ENCODE peak calls at places on chromosomes 2 and 18, in five cellular contexts. Y is mesendoderm; I is activated effector memory CD4-positive, alpha-beta T cell treated with Interleukin-2 at 50 U/mL for 16 hours; S is NCI-H2081; R is HS-5. W is an unnamed sample.

GRCh38 chr18:21191596-21192307 is 50.3 kb upstream of the GREB1L start:
- DNase-seq in Y (peak), I (no peak), S (peak), R (peak), W (peak)

GRCh38 chr2:30959653-30960052 is 152.4 kb upstream of the CAPN13 start:
- DNase-seq in Y (no peak), I (no peak), S (no peak), R (no peak), W (no peak)

GRCh38 chr2:157182834-157183396 is 74.6 kb upstream of the GALNT5 start:
- DNase-seq in Y (peak), I (no peak), S (peak), R (peak), W (no peak)

GRCh38 chr2:85888020-85888744 is 608 bp downstream of the ST3GAL5 start:
- DNase-seq in Y (peak), I (peak), S (no peak), R (no peak), W (peak)

GRCh38 chr2:80091237-80091636 is 213.3 kb downstream of the LRRTM1 start:
- DNase-seq in Y (no peak), I (no peak), S (no peak), R (no peak), W (no peak)

GRCh38 chr2:98908909-98909308 is 27.1 kb downstream of the CRACDL start:
- DNase-seq in Y (no peak), I (no peak), S (no peak), R (no peak), W (no peak)

GRCh38 chr2:193907561-193907960 is 1712.8 kb upstream of the TMEFF2 start:
- DNase-seq in Y (no peak), I (no peak), S (no peak), R (no peak), W (no peak)

GRCh38 chr2:12434609-12435008 is 282.1 kb upstream of the TRIB2 start:
- DNase-seq in Y (peak), I (no peak), S (no peak), R (no peak), W (no peak)

GRCh38 chr18:25233582-25234362 is 118.2 kb downstream of the ZNF521 start:
- DNase-seq in Y (peak), I (no peak), S (no peak), R (no peak), W (no peak)

GRCh38 chr2:152581360-152581759 is 135.9 kb downstream of the PRPF40A start:
- DNase-seq in Y (no peak), I (no peak), S (no peak), R (no peak), W (peak)

GRCh38 chr18:26901020-26901419 is 35.5 kb upstream of the AQP4 start:
- DNase-seq in Y (no peak), I (no peak), S (no peak), R (no peak), W (no peak)

GRCh38 chr2:111250448-111251030 is 129.8 kb downstream of the BCL2L11 start:
- DNase-seq in Y (no peak), I (no peak), S (no peak), R (no peak), W (no peak)

GRCh38 chr2:69937968-69938367 is 23.1 kb downstream of the MXD1 start:
- DNase-seq in Y (no peak), I (no peak), S (no peak), R (no peak), W (no peak)

GRCh38 chr2:167783266-167784070 is 463.9 kb downstream of the STK39 start:
- DNase-seq in Y (peak), I (no peak), S (no peak), R (peak), W (no peak)

GRCh38 chr2:28626891-28627421 is 124.7 kb upstream of the PPP1CB start:
- DNase-seq in Y (no peak), I (no peak), S (no peak), R (no peak), W (no peak)

GRCh38 chr2:64222942-64223511 is 78.8 kb upstream of the PELI1 start:
- DNase-seq in Y (no peak), I (no peak), S (no peak), R (no peak), W (no peak)

GRCh38 chr2:63692002-63692606 is 103.3 kb downstream of the MDH1 start:
- DNase-seq in Y (peak), I (no peak), S (peak), R (peak), W (peak)

GRCh38 chr2:232310189-232310588 is 68.4 kb upstream of the ALPP start:
- DNase-seq in Y (no peak), I (no peak), S (no peak), R (no peak), W (no peak)

GRCh38 chr2:38315707-38316333 is 61.3 kb downstream of the ATL2 start:
- DNase-seq in Y (peak), I (no peak), S (peak), R (no peak), W (peak)

GRCh38 chr2:26764906-26765305 is 822 bp downstream of the SLC35F6 start:
- DNase-seq in Y (no peak), I (no peak), S (no peak), R (no peak), W (no peak)

GRCh38 chr2:64711260-64711659 is 57.5 kb upstream of the SERTAD2 start:
- DNase-seq in Y (no peak), I (no peak), S (no peak), R (no peak), W (no peak)

GRCh38 chr2:229206548-229206947 is 64.5 kb downstream of the PID1 start:
- DNase-seq in Y (no peak), I (no peak), S (peak), R (no peak), W (no peak)

GRCh38 chr2:238423561-238424312 is 3.0 kb upstream of the ASB1 start:
- DNase-seq in Y (no peak), I (no peak), S (no peak), R (no peak), W (no peak)

GRCh38 chr18:48402953-48403352 is 6.2 kb downstream of the ZBTB7C start:
- DNase-seq in Y (peak), I (no peak), S (no peak), R (no peak), W (no peak)